ENCODE peak calls at places on chromosomes 4 and X, in four cellular contexts. Y, R, H and N are unnamed samples.

GRCh38 chr4:85966308-85966882 is 393.5 kb downstream of the MAPK10 start:
- DNase-seq in Y (no peak), R (peak), H (no peak), N (no peak)

GRCh38 chrX:134406230-134406794 is 53.7 kb upstream of the HPRT1 start:
- DNase-seq in Y (no peak), R (no peak), H (no peak), N (no peak)

GRCh38 chrX:57156397-57157049 is 19.3 kb upstream of the SPIN2A start:
- DNase-seq in Y (no peak), R (peak), H (no peak), N (no peak)

GRCh38 chr4:88991746-88992145 is 65.2 kb downstream of the FAM13A start:
- DNase-seq in Y (no peak), R (no peak), H (no peak), N (no peak)

GRCh38 chr4:26343041-26343403 is 22.2 kb downstream of the RBPJ start:
- DNase-seq in Y (no peak), R (no peak), H (no peak), N (no peak)

GRCh38 chr4:124177647-124178425 is 534.7 kb downstream of the ANKRD50 start:
- DNase-seq in Y (no peak), R (no peak), H (no peak), N (no peak)

GRCh38 chr4:7873881-7874280 is 65.8 kb downstream of the AFAP1 start:
- DNase-seq in Y (no peak), R (no peak), H (no peak), N (no peak)

GRCh38 chrX:72461766-72462165 is 110.9 kb downstream of the HDAC8 start:
- DNase-seq in Y (no peak), R (no peak), H (no peak), N (no peak)

GRCh38 chrX:103733017-103733416 is 22.3 kb downstream of the TMEM31 start:
- DNase-seq in Y (no peak), R (no peak), H (no peak), N (no peak)

GRCh38 chr4:81214518-81215218 is 354 bp downstream of the PRKG2 start:
- DNase-seq in Y (no peak), R (no peak), H (no peak), N (no peak)

GRCh38 chrX:41334866-41335589 is 1.1 kb downstream of the DDX3X start:
- DNase-seq in Y (no peak), R (peak), H (no peak), N (no peak)

GRCh38 chr4:8278009-8278395 is 8.4 kb downstream of the HTRA3 start:
- DNase-seq in Y (peak), R (no peak), H (no peak), N (no peak)

GRCh38 chr4:48305508-48305907 is 35.8 kb upstream of the SLAIN2 start:
- DNase-seq in Y (no peak), R (no peak), H (no peak), N (no peak)

GRCh38 chr4:151798678-151799416 is 38.0 kb upstream of the GATB start:
- DNase-seq in Y (no peak), R (no peak), H (no peak), N (no peak)

GRCh38 chr4:48906283-48907173 is at the start of gene OCIAD2:
- DNase-seq in Y (peak), R (peak), H (peak), N (peak)

GRCh38 chr4:100190643-100191600 is 654 bp upstream of the DDIT4L start:
- DNase-seq in Y (no peak), R (peak), H (no peak), N (no peak)

GRCh38 chrX:150032742-150033141 is 94.5 kb upstream of the EOLA2 start:
- DNase-seq in Y (no peak), R (peak), H (no peak), N (no peak)

GRCh38 chr4:86670739-86671138 is 76.6 kb downstream of the PTPN13 start:
- DNase-seq in Y (no peak), R (no peak), H (no peak), N (no peak)

GRCh38 chrX:41369152-41369551 is 35.2 kb downstream of the DDX3X start:
- DNase-seq in Y (no peak), R (no peak), H (no peak), N (no peak)

GRCh38 chr4:82431026-82431745 is 796 bp downstream of the ENOPH1 start:
- DNase-seq in Y (peak), R (no peak), H (peak), N (no peak)

GRCh38 chr4:141541851-141542250 is 94.5 kb upstream of the IL15 start:
- DNase-seq in Y (no peak), R (no peak), H (no peak), N (no peak)

GRCh38 chr4:76233534-76233933 is 18.0 kb upstream of the FAM47E start:
- DNase-seq in Y (no peak), R (no peak), H (no peak), N (no peak)

GRCh38 chr4:76233967-76234678 is 17.4 kb upstream of the FAM47E start:
- DNase-seq in Y (no peak), R (no peak), H (no peak), N (no peak)

GRCh38 chr4:76234679-76235044 is 16.9 kb upstream of the FAM47E start:
- DNase-seq in Y (no peak), R (no peak), H (no peak), N (no peak)

GRCh38 chr4:76232681-76233080 is 18.8 kb upstream of the FAM47E start:
- DNase-seq in Y (no peak), R (no peak), H (no peak), N (no peak)

DNA sequence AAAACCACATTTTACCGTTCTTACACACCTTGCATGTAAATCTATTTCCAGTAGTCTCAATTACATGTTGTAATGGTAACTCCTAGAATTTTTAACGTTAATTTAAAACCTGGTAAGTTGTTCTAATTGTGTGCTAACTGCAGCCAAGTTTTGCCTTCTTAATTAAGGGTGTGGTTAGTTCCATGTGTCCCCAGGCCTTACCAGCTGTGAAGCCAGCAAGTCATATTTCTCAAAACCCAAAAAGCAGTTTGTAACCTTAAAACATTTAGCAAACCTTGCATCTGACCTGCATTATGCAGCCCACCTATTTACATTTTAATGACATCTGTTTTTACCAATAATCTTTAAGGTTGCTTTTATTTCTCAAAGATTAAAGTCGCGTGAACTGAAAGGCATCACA is 18.4 kb upstream of the FAM47E start:
- DNase-seq in Y (no peak), R (no peak), H (no peak), N (no peak)
- H3K4me3 ChIP-seq in Y (no peak), R (no peak), H (no peak), N (no peak)

DNA sequence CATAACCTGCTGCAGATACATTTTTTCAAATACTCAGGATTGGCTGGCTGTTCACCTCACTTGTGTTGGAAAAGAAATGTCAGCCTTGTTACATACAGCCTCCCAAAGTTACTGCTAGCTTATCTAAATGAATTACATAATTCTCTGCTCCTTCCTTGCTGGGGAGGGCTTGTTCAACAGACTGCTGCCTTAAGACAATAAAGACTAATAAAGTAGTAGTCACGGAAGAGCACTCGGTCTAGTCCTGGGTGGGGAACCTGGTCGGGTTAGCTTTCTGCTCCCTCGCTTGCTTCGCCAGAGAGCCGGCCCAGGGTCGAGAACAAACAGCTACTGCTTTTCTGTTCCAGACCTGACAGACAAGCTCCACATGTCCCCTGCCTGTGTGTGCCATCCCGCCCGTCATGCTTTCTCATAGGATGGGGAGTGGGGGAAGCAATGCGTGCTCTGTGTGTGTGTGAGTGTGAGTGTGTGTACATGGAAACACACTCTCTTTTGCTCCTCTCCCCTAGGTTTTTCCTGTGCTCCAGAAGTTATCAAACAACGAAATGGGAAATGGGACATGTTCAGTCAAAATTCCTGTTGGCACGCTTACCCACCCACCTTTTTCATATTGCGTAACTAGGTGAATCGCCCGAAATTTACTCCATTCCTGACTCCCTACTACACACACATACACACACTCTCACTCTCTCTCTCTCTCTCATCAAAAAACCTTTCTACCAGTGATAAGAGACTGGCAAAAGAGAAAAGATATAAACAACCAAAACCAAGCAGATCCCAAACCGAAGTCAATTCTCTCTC is 1.4 kb downstream of the NPY1R start:
- DNase-seq in Y (no peak), R (peak), H (no peak), N (no peak)
- H3K4me3 ChIP-seq in Y (no peak), R (peak), H (no peak), N (no peak)

GRCh38 chr4:104616401-104616820 is 121.7 kb upstream of the CXXC4 start:
- DNase-seq in Y (no peak), R (no peak), H (no peak), N (no peak)
- H3K4me3 ChIP-seq in Y (no peak), R (no peak), H (no peak), N (no peak)

GRCh38 chrX:154489182-154489581 is 1.2 kb downstream of the SLC10A3 start:
- DNase-seq in Y (no peak), R (no peak), H (no peak), N (no peak)
- H3K4me3 ChIP-seq in Y (peak), R (no peak), H (peak), N (no peak)

GRCh38 chr4:1775731-1776500 is 17.2 kb upstream of the FGFR3 start:
- DNase-seq in Y (no peak), R (no peak), H (no peak), N (no peak)

GRCh38 chr4:1779588-1780382 is 13.3 kb upstream of the FGFR3 start:
- DNase-seq in Y (no peak), R (no peak), H (no peak), N (no peak)

GRCh38 chr4:1776521-1777161 is 16.5 kb upstream of the FGFR3 start:
- DNase-seq in Y (no peak), R (no peak), H (no peak), N (no peak)

GRCh38 chr4:1778642-1779392 is 14.3 kb upstream of the FGFR3 start:
- DNase-seq in Y (no peak), R (no peak), H (no peak), N (no peak)

GRCh38 chr4:1777822-1778641 is 15.1 kb upstream of the FGFR3 start:
- DNase-seq in Y (peak), R (no peak), H (no peak), N (no peak)
- H3K4me3 ChIP-seq in Y (no peak), R (no peak), H (no peak), N (no peak)

GRCh38 chr4:91198951-91199350 is 1071.8 kb downstream of the CCSER1 start:
- DNase-seq in Y (no peak), R (no peak), H (no peak), N (no peak)
- H3K4me3 ChIP-seq in Y (no peak), R (no peak), H (no peak), N (no peak)

GRCh38 chr4:150078996-150079581 is 844 bp downstream of the DCLK2 start:
- DNase-seq in Y (peak), R (peak), H (no peak), N (no peak)
- H3K4me3 ChIP-seq in Y (peak), R (peak), H (no peak), N (peak)

GRCh38 chrX:3963980-3964379 is 250.5 kb upstream of the PRKX start:
- DNase-seq in Y (no peak), R (no peak), H (no peak), N (no peak)

GRCh38 chrX:3960952-3961351 is 247.5 kb upstream of the PRKX start:
- DNase-seq in Y (no peak), R (no peak), H (no peak), N (no peak)

GRCh38 chrX:3962511-3963350 is 249.3 kb upstream of the PRKX start:
- DNase-seq in Y (no peak), R (peak), H (no peak), N (no peak)
- H3K4me3 ChIP-seq in Y (no peak), R (peak), H (no peak), N (no peak)

GRCh38 chrX:140091276-140091886 is 126.1 kb upstream of the CXorf66 start:
- DNase-seq in Y (no peak), R (peak), H (no peak), N (no peak)
- H3K4me3 ChIP-seq in Y (peak), R (peak), H (no peak), N (peak)

GRCh38 chrX:11474021-11474420 is 180.8 kb downstream of the AMELX start:
- DNase-seq in Y (no peak), R (no peak), H (no peak), N (no peak)
- H3K4me3 ChIP-seq in Y (no peak), R (no peak), H (no peak), N (no peak)